ENCODE peak calls at places on chromosomes 5 and 9, in five cellular contexts. One of them, this sample, is unnamed.

GRCh38 chr5:68215888-68216736 is 556 bp downstream of the PIK3R1 start:
- DNase-seq in cardiac fibroblast: peak
- DNase-seq in A549: peak
- DNase-seq in ovary: peak
- DNase-seq in foreskin fibroblast: no peak
- DNase-seq in this sample: peak

GRCh38 chr5:68225911-68226563 is 10.5 kb downstream of the PIK3R1 start:
- DNase-seq in foreskin fibroblast: no peak
- DNase-seq in cardiac fibroblast: peak
- DNase-seq in ovary: no peak
- DNase-seq in A549: no peak
- DNase-seq in this sample: no peak

GRCh38 chr9:107000218-107000617 is 137.3 kb downstream of the ZNF462 start:
- DNase-seq in ovary: no peak
- DNase-seq in foreskin fibroblast: no peak
- DNase-seq in A549: no peak
- DNase-seq in cardiac fibroblast: no peak
- DNase-seq in this sample: no peak

GRCh38 chr9:106753155-106753671 is 109.8 kb upstream of the ZNF462 start:
- DNase-seq in foreskin fibroblast: no peak
- DNase-seq in A549: no peak
- DNase-seq in ovary: no peak
- DNase-seq in cardiac fibroblast: no peak
- DNase-seq in this sample: no peak

GRCh38 chr5:60541980-60542379 is 158.0 kb downstream of the DEPDC1B start:
- DNase-seq in ovary: no peak
- DNase-seq in A549: no peak
- DNase-seq in foreskin fibroblast: peak
- DNase-seq in cardiac fibroblast: peak
- DNase-seq in this sample: no peak

GRCh38 chr5:14440598-14441401 is 140.8 kb upstream of the OTULINL start:
- DNase-seq in foreskin fibroblast: peak
- DNase-seq in ovary: peak
- DNase-seq in A549: no peak
- DNase-seq in cardiac fibroblast: peak
- DNase-seq in this sample: peak

GRCh38 chr9:5041390-5042115 is 56.5 kb downstream of the JAK2 start:
- DNase-seq in foreskin fibroblast: no peak
- DNase-seq in ovary: no peak
- DNase-seq in cardiac fibroblast: no peak
- DNase-seq in A549: no peak
- DNase-seq in this sample: no peak

GRCh38 chr9:137280478-137281344 is 3.2 kb downstream of the TOR4A start:
- DNase-seq in ovary: no peak
- DNase-seq in A549: no peak
- DNase-seq in foreskin fibroblast: no peak
- DNase-seq in cardiac fibroblast: peak
- DNase-seq in this sample: peak

GRCh38 chr9:22079873-22080341 is 70.8 kb upstream of the CDKN2B start:
- DNase-seq in ovary: peak
- DNase-seq in cardiac fibroblast: peak
- DNase-seq in A549: no peak
- DNase-seq in foreskin fibroblast: peak
- DNase-seq in this sample: peak

GRCh38 chr9:80867731-80868130 is 821.6 kb downstream of the TLE1 start:
- DNase-seq in foreskin fibroblast: peak
- DNase-seq in cardiac fibroblast: no peak
- DNase-seq in ovary: no peak
- DNase-seq in A549: no peak
- DNase-seq in this sample: no peak

GRCh38 chr5:89981871-89982773 is 427.4 kb downstream of the CETN3 start:
- DNase-seq in foreskin fibroblast: peak
- DNase-seq in cardiac fibroblast: no peak
- DNase-seq in A549: no peak
- DNase-seq in ovary: no peak
- DNase-seq in this sample: no peak

GRCh38 chr5:170638454-170639220 is 134.8 kb downstream of the KCNIP1 start:
- DNase-seq in cardiac fibroblast: peak
- DNase-seq in ovary: peak
- DNase-seq in A549: peak
- DNase-seq in foreskin fibroblast: peak
- DNase-seq in this sample: peak

GRCh38 chr9:133260334-133261102 is 14.5 kb downstream of the ABO start:
- DNase-seq in A549: no peak
- DNase-seq in cardiac fibroblast: no peak
- DNase-seq in ovary: no peak
- DNase-seq in foreskin fibroblast: no peak
- DNase-seq in this sample: no peak

GRCh38 chr5:159874308-159874707 is 42.0 kb upstream of the ADRA1B start:
- DNase-seq in cardiac fibroblast: no peak
- DNase-seq in foreskin fibroblast: peak
- DNase-seq in ovary: no peak
- DNase-seq in A549: peak
- DNase-seq in this sample: no peak

GRCh38 chr9:38020251-38021076 is 48.6 kb downstream of the SHB start:
- DNase-seq in A549: no peak
- DNase-seq in cardiac fibroblast: no peak
- DNase-seq in ovary: no peak
- DNase-seq in foreskin fibroblast: no peak
- DNase-seq in this sample: no peak

GRCh38 chr9:68777070-68777763 is 72.2 kb downstream of the PIP5K1B start:
- DNase-seq in A549: no peak
- DNase-seq in foreskin fibroblast: peak
- DNase-seq in cardiac fibroblast: no peak
- DNase-seq in ovary: no peak
- DNase-seq in this sample: no peak

GRCh38 chr9:69121155-69122085 is 52.7 kb upstream of the TJP2 start:
- DNase-seq in foreskin fibroblast: no peak
- DNase-seq in ovary: peak
- DNase-seq in A549: peak
- DNase-seq in cardiac fibroblast: peak
- DNase-seq in this sample: peak

GRCh38 chr5:114402206-114402605 is 40.3 kb downstream of the KCNN2 start:
- DNase-seq in A549: no peak
- DNase-seq in foreskin fibroblast: no peak
- DNase-seq in ovary: no peak
- DNase-seq in cardiac fibroblast: no peak
- DNase-seq in this sample: no peak

GRCh38 chr9:1871486-1872181 is 143.5 kb upstream of the SMARCA2 start:
- DNase-seq in cardiac fibroblast: no peak
- DNase-seq in foreskin fibroblast: no peak
- DNase-seq in A549: no peak
- DNase-seq in ovary: no peak
- DNase-seq in this sample: no peak

GRCh38 chr5:141245250-141245717 is at the start of gene PCDHB15:
- DNase-seq in foreskin fibroblast: no peak
- DNase-seq in ovary: peak
- DNase-seq in A549: no peak
- DNase-seq in cardiac fibroblast: peak
- DNase-seq in this sample: no peak

GRCh38 chr5:81971086-81971693 is 633 bp upstream of the ATG10 start:
- DNase-seq in cardiac fibroblast: peak
- DNase-seq in foreskin fibroblast: no peak
- DNase-seq in ovary: no peak
- DNase-seq in A549: peak
- DNase-seq in this sample: no peak

GRCh38 chr5:32709789-32710334 is 1.3 kb upstream of the NPR3 start:
- DNase-seq in ovary: peak
- DNase-seq in foreskin fibroblast: peak
- DNase-seq in A549: peak
- DNase-seq in cardiac fibroblast: peak
- DNase-seq in this sample: peak

GRCh38 chr5:149264432-149265069 is 7.1 kb upstream of the AFAP1L1 start:
- DNase-seq in cardiac fibroblast: no peak
- DNase-seq in foreskin fibroblast: no peak
- DNase-seq in A549: peak
- DNase-seq in ovary: no peak
- DNase-seq in this sample: no peak

GRCh38 chr5:68255305-68256130 is 40.0 kb downstream of the PIK3R1 start:
- DNase-seq in ovary: no peak
- DNase-seq in cardiac fibroblast: no peak
- DNase-seq in foreskin fibroblast: no peak
- DNase-seq in A549: no peak
- DNase-seq in this sample: no peak

GRCh38 chr5:174282391-174282790 is 236.9 kb downstream of the NSG2 start:
- DNase-seq in A549: no peak
- DNase-seq in foreskin fibroblast: no peak
- DNase-seq in ovary: no peak
- DNase-seq in cardiac fibroblast: no peak
- DNase-seq in this sample: no peak

GRCh38 chr9:21056931-21057330 is 20.8 kb downstream of the IFNB1 start:
- DNase-seq in ovary: no peak
- DNase-seq in cardiac fibroblast: no peak
- DNase-seq in foreskin fibroblast: peak
- DNase-seq in A549: no peak
- DNase-seq in this sample: no peak

GRCh38 chr9:112115955-112116354 is 59.1 kb downstream of the SUSD1 start:
- DNase-seq in cardiac fibroblast: no peak
- DNase-seq in ovary: no peak
- DNase-seq in foreskin fibroblast: no peak
- DNase-seq in A549: no peak
- DNase-seq in this sample: no peak

GRCh38 chr9:132970306-132971062 is 8.0 kb upstream of the GFI1B start:
- DNase-seq in ovary: no peak
- DNase-seq in A549: no peak
- DNase-seq in cardiac fibroblast: no peak
- DNase-seq in foreskin fibroblast: no peak
- DNase-seq in this sample: no peak

GRCh38 chr9:117276444-117276843 is 138.4 kb downstream of the ASTN2 start:
- DNase-seq in cardiac fibroblast: no peak
- DNase-seq in foreskin fibroblast: no peak
- DNase-seq in A549: no peak
- DNase-seq in ovary: no peak
- DNase-seq in this sample: no peak

GRCh38 chr5:122150128-122150685 is 20.9 kb downstream of the ZNF474 start:
- DNase-seq in cardiac fibroblast: no peak
- DNase-seq in A549: no peak
- DNase-seq in foreskin fibroblast: no peak
- DNase-seq in ovary: no peak
- DNase-seq in this sample: no peak
- H3K4me3 ChIP-seq in cardiac fibroblast: no peak
- H3K4me3 ChIP-seq in A549: no peak
- H3K4me3 ChIP-seq in foreskin fibroblast: no peak
- H3K4me3 ChIP-seq in ovary: no peak
- H3K4me3 ChIP-seq in this sample: no peak

DNA sequence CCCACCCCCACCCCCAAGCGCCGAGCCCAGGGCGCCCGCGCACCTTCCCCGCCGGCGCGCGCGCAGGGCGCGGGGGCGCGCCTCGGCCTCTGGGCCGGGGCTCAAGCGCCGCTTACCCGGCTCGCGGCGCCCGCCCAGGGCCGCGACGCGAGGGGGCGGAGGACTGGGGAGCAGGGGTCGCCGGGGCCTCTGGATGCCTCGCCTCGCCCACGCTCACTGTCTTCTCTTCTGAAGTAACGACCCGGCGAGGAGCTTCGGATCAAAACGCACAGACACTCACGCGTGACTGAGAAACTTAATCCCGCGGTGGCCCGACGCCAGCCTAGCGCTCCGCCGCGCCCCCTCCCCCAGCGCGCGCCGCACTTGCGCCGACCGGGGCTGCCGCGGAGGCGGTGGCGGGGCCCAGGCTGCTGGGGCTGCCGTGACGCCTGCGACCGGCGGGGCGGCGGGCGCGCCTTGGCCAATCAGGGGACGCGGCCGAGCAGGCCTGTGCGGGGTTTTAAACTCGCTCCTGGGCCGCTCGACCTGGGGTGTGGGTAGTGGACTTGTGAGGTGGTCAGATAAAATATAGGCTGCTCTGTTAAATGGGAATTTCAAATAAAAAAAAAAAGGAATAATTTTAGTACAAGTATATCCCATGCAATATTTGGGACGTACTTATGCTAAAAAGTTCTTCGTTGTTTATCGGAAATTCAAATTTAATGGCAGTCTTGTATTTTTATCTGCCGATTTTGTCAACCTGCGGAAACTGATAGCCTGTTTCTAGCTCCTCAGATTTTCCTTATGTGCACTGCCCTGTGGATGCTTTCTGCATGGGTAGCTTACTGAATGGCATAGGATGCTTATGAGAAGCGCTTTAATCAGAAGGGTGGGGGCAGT is at the start of gene MPDZ:
- DNase-seq in cardiac fibroblast: peak
- DNase-seq in foreskin fibroblast: peak
- DNase-seq in A549: peak
- DNase-seq in ovary: peak
- DNase-seq in this sample: peak
- H3K4me3 ChIP-seq in cardiac fibroblast: peak
- H3K4me3 ChIP-seq in foreskin fibroblast: peak
- H3K4me3 ChIP-seq in A549: peak
- H3K4me3 ChIP-seq in ovary: peak
- H3K4me3 ChIP-seq in this sample: peak

DNA sequence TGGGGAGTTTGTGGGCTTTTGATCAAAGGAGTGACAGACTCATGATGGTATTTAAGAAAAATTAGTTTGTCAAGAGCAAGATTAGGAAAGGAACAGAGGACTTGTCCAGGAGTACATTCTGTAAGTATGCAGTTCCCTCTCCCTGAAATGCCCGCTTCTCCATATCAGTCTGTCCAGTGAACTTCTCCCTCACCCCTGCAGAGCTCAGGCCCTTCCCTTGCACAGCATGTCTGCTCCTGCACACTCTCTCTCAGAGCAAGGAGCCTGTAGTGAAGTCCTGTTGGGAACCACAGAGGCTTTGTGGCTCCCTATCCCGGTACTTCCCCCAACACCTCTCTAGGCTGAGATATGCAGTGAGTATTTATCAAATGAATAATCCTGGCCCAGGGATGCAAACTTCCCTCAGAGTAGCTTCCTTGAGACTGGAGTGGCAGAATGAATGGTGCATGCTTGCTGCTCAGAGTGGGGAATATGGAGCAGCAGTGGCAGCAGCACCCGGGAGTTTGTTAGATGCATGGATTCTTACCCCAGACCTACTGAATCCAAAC is 48.8 kb downstream of the POC5 start:
- DNase-seq in cardiac fibroblast: no peak
- DNase-seq in foreskin fibroblast: no peak
- DNase-seq in A549: no peak
- DNase-seq in ovary: no peak
- DNase-seq in this sample: no peak
- H3K4me3 ChIP-seq in cardiac fibroblast: no peak
- H3K4me3 ChIP-seq in foreskin fibroblast: no peak
- H3K4me3 ChIP-seq in A549: no peak
- H3K4me3 ChIP-seq in ovary: no peak
- H3K4me3 ChIP-seq in this sample: no peak

DNA sequence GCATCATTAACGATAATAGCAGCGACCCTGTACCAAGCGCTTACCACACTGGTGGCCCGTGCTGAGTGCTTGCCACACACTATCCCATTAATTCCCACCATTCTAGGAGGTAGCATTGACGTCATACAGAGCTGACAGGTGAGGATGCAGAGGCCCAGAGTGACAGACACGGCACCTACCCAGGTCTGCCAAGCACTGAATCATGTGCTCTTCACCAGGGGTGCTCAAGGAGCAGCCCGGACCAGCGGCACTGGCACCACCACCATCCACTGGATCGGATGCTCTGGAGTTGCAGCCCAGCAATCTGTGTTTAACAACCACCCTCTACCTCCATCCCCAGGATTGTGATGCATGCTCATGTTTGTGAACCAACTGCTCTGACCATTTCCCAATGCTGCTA is 3.4 kb downstream of the TNIP1 start:
- DNase-seq in cardiac fibroblast: no peak
- DNase-seq in foreskin fibroblast: no peak
- DNase-seq in ovary: no peak
- DNase-seq in A549: no peak
- DNase-seq in this sample: no peak
- H3K4me3 ChIP-seq in cardiac fibroblast: no peak
- H3K4me3 ChIP-seq in foreskin fibroblast: no peak
- H3K4me3 ChIP-seq in ovary: no peak
- H3K4me3 ChIP-seq in A549: no peak
- H3K4me3 ChIP-seq in this sample: no peak

This sample was measured in heart left ventricle.